ENCODE peak calls at places on chromosomes 6 and 20, in five cellular contexts. Z, P, U, M and B are unnamed samples.

GRCh38 chr20:49483018-49483705 is 694 bp upstream of the KCNB1 start:
- DNase-seq in Z (peak), P (no peak), U (no peak), M (no peak), B (no peak)

GRCh38 chr20:58693226-58694006 is 816 bp downstream of the NPEPL1 start:
- DNase-seq in Z (no peak), P (no peak), U (no peak), M (peak), B (no peak)

GRCh38 chr6:144893737-144894151 is 608.6 kb downstream of the UTRN start:
- DNase-seq in Z (no peak), P (no peak), U (no peak), M (no peak), B (no peak)

GRCh38 chr20:54058420-54059139 is 11.8 kb downstream of the BCAS1 start:
- DNase-seq in Z (no peak), P (no peak), U (no peak), M (no peak), B (no peak)

GRCh38 chr20:52047811-52048302 is 143.7 kb downstream of the ZFP64 start:
- DNase-seq in Z (no peak), P (no peak), U (no peak), M (no peak), B (peak)

GRCh38 chr20:50226093-50226974 is 35.7 kb downstream of the CEBPB start:
- DNase-seq in Z (peak), P (peak), U (peak), M (no peak), B (peak)

GRCh38 chr6:18444176-18444575 is 57.0 kb downstream of the RNF144B start:
- DNase-seq in Z (no peak), P (peak), U (no peak), M (no peak), B (no peak)

GRCh38 chr20:57779401-57780003 is 69.7 kb upstream of the PMEPA1 start:
- DNase-seq in Z (no peak), P (no peak), U (no peak), M (no peak), B (no peak)

GRCh38 chr6:121881974-121882667 is 446.7 kb downstream of the GJA1 start:
- DNase-seq in Z (no peak), P (peak), U (no peak), M (no peak), B (peak)

GRCh38 chr20:14337400-14338171 is at the start of gene FLRT3:
- DNase-seq in Z (peak), P (peak), U (peak), M (peak), B (peak)

GRCh38 chr20:56343861-56344381 is 14.9 kb upstream of the FAM210B start:
- DNase-seq in Z (no peak), P (peak), U (peak), M (no peak), B (peak)

GRCh38 chr6:73731285-73731684 is 35.3 kb downstream of the CD109 start:
- DNase-seq in Z (no peak), P (no peak), U (no peak), M (no peak), B (no peak)

GRCh38 chr6:121816361-121816760 is 380.9 kb downstream of the GJA1 start:
- DNase-seq in Z (no peak), P (no peak), U (no peak), M (no peak), B (peak)

GRCh38 chr6:127291495-127291894 is 24.8 kb downstream of the RNF146 start:
- DNase-seq in Z (no peak), P (peak), U (no peak), M (no peak), B (no peak)

GRCh38 chr6:119241124-119241491 is 108.5 kb downstream of the MAN1A1 start:
- DNase-seq in Z (peak), P (peak), U (no peak), M (no peak), B (peak)

GRCh38 chr6:145815351-145815772 is 767 bp upstream of the FBXO30 start:
- DNase-seq in Z (peak), P (no peak), U (no peak), M (peak), B (peak)

GRCh38 chr20:33685328-33686007 is 717 bp downstream of the E2F1 start:
- DNase-seq in Z (peak), P (no peak), U (no peak), M (no peak), B (no peak)

GRCh38 chr6:137025786-137026730 is 18.7 kb downstream of the IL20RA start:
- DNase-seq in Z (no peak), P (no peak), U (no peak), M (no peak), B (no peak)

GRCh38 chr6:130324657-130325056 is 41.2 kb upstream of the TMEM200A start:
- DNase-seq in Z (no peak), P (peak), U (no peak), M (no peak), B (peak)

GRCh38 chr20:61765871-61766654 is 299.6 kb downstream of the TAF4 start:
- DNase-seq in Z (no peak), P (no peak), U (no peak), M (no peak), B (no peak)

GRCh38 chr6:50843842-50844241 is 25.2 kb downstream of the TFAP2B start:
- DNase-seq in Z (no peak), P (no peak), U (peak), M (no peak), B (no peak)

GRCh38 chr20:64109390-64109747 is 2.0 kb upstream of the NPBWR2 start:
- DNase-seq in Z (peak), P (no peak), U (no peak), M (peak), B (no peak)

GRCh38 chr6:42404494-42404893 is 47.2 kb downstream of the TRERF1 start:
- DNase-seq in Z (no peak), P (peak), U (no peak), M (no peak), B (peak)

GRCh38 chr6:106519460-106520394 is 109.6 kb downstream of the RTN4IP1 start:
- DNase-seq in Z (peak), P (peak), U (peak), M (no peak), B (peak)

GRCh38 chr6:6941201-6941600 is 166.6 kb upstream of the RREB1 start:
- DNase-seq in Z (no peak), P (no peak), U (no peak), M (no peak), B (no peak)

GRCh38 chr6:33688006-33688405 is 23.5 kb downstream of the UQCC2 start:
- DNase-seq in Z (no peak), P (no peak), U (no peak), M (no peak), B (no peak)

GRCh38 chr6:168626046-168626445 is 185.1 kb downstream of the SMOC2 start:
- DNase-seq in Z (no peak), P (no peak), U (no peak), M (no peak), B (no peak)

GRCh38 chr20:50470249-50470858 is 39.8 kb upstream of the PTPN1 start:
- DNase-seq in Z (no peak), P (no peak), U (no peak), M (no peak), B (peak)

GRCh38 chr20:44247131-44247571 is at the start of gene GDAP1L1:
- DNase-seq in Z (no peak), P (no peak), U (no peak), M (no peak), B (no peak)

GRCh38 chr6:147615659-147616456 is 107.4 kb downstream of the SAMD5 start:
- DNase-seq in Z (no peak), P (no peak), U (no peak), M (no peak), B (no peak)

GRCh38 chr6:94323853-94324252 is 904.5 kb upstream of the EPHA7 start:
- DNase-seq in Z (no peak), P (no peak), U (no peak), M (no peak), B (no peak)

GRCh38 chr6:167129159-167129558 is 6.3 kb downstream of the CCR6 start:
- DNase-seq in Z (no peak), P (no peak), U (no peak), M (no peak), B (no peak)

GRCh38 chr6:33716379-33716778 is 4.9 kb upstream of the UQCC2 start:
- DNase-seq in Z (no peak), P (no peak), U (peak), M (no peak), B (no peak)

GRCh38 chr20:25356294-25356933 is 34.2 kb downstream of the ABHD12 start:
- DNase-seq in Z (no peak), P (no peak), U (no peak), M (no peak), B (no peak)

GRCh38 chr6:95543798-95544197 is 33.5 kb upstream of the MANEA start:
- DNase-seq in Z (no peak), P (no peak), U (no peak), M (no peak), B (no peak)
- TF ChIP-seq CTCF in Z (no peak), P (no peak), U (no peak), M (peak), B (no peak)

DNA sequence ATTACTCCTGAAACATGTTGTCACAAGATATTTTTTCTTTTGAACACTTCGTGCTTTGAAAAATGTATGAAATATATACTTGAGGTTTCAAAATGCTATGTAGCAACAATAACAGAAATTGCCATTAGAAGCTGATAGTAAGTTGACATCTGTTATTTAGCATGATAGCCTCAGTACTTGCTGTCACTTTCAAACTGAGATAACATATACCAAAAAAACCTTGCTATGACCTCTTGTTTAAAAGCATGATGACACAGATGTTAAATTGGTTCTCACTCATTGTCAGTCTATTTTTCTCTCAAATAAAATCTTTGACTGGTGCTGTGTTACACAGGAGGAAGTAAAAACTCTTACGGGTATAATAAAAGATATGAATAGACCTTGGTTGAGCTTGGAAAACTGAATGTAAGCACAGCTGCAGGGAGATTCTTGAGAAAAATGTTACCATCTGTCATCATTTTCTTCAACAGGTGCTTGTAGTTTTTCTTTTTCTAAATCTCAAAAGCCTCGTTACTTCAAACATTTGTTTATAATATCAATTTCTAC is 18.6 kb downstream of the MOXD1 start:
- DNase-seq in Z (no peak), P (no peak), U (no peak), M (no peak), B (no peak)
- H3K4me3 ChIP-seq in Z (no peak), P (no peak), U (no peak), M (no peak), B (no peak)

DNA sequence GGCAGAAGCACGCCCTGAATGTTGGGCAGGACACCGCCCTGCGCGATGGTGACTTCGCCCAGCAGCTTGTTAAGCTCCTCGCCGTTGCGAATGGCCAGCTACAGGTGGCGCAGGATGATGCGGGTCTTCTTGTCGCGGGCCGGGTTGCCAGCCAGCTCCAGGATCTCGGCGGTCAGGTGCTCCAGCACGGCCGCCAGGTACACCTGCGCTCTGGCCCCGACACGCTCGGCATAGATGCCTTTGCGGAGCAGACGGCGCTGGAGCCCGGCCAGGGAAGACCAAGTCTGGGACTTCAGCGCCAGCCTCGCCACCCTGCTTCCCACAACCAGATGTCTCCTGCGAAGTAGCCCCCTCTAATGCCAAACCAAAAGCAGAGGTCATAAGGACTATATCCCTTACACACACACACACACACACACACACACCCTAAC is 8.0 kb upstream of the SLC17A3 start:
- DNase-seq in Z (no peak), P (no peak), U (peak), M (peak), B (no peak)
- TF ChIP-seq CTCF in Z (no peak), P (no peak), U (no peak), M (no peak), B (no peak)

GRCh38 chr6:27830212-27830664 is 82.0 kb downstream of the OR2B2 start:
- DNase-seq in Z (no peak), P (no peak), U (no peak), M (no peak), B (no peak)
- H3K4me3 ChIP-seq in Z (no peak), P (peak), U (peak), M (peak), B (peak)

DNA sequence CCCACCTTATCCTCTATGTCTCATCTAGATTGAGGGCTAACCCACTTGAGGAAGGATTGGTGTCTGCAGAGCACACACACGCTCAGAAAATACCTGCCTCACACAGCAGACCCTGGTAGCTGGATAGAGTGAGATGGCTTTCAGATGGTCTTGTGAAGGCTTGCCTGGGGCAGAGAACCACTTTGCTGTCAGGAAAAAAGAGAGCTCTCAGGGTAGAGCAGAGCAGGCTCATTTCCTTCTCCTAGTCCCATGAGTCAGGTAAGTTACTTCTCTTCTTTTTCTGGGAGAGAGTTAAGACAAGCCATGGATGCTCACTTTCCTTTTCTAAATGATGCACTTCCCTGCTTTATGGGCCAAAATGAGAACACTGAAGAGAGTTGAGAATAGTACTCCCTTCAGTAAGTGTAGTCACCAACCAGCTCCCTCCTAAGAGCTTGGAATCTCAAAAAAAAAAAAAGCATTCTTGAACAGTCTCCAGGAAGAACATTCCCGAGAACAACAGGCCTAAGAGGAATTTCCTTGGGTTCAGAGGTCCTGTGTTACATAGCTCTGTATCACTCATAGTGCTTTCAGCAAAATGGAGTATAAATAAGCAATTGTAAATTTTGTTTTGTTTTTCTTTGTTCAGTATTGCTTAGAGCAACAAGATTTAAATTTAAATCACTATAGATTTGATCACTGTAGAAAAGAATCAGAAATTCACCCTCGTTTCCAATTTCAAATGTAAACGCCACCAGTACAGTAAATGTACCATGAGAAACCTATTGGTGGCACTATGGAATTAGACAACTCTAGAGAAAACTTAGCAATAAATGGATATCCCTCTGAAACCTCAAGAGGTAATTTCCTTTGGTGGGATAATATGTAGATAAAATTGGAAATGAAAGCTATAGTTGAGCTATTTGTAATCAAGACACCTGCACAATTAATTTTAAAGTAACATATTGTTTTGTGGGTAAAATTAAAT is 530.3 kb downstream of the RFPL4B start:
- DNase-seq in Z (no peak), P (peak), U (no peak), M (no peak), B (peak)
- TF ChIP-seq CTCF in Z (no peak), P (peak), U (no peak), M (no peak), B (peak)

GRCh38 chr6:25410102-25410501 is 130.9 kb downstream of the CARMIL1 start:
- DNase-seq in Z (no peak), P (peak), U (no peak), M (no peak), B (no peak)
- H3K4me3 ChIP-seq in Z (no peak), P (peak), U (no peak), M (no peak), B (no peak)

GRCh38 chr6:36386495-36387439 is 702 bp downstream of the ETV7 start:
- DNase-seq in Z (peak), P (peak), U (peak), M (no peak), B (peak)
- TF ChIP-seq CTCF in Z (no peak), P (peak), U (no peak), M (peak), B (no peak)

GRCh38 chr6:31827286-31828079 is at the start of gene HSPA1B:
- DNase-seq in Z (peak), P (peak), U (peak), M (peak), B (peak)

GRCh38 chr6:31821301-31822037 is 6.1 kb upstream of the HSPA1B start:
- DNase-seq in Z (peak), P (no peak), U (peak), M (peak), B (peak)

GRCh38 chr6:31826793-31827285 is 699 bp upstream of the HSPA1B start:
- DNase-seq in Z (peak), P (peak), U (peak), M (peak), B (no peak)

GRCh38 chr6:31822038-31822821 is 5.3 kb upstream of the HSPA1B start:
- DNase-seq in Z (peak), P (peak), U (peak), M (peak), B (peak)

GRCh38 chr6:31825553-31825952 is 2.0 kb upstream of the HSPA1B start:
- DNase-seq in Z (no peak), P (no peak), U (no peak), M (no peak), B (no peak)
- H3K4me3 ChIP-seq in Z (no peak), P (no peak), U (no peak), M (no peak), B (no peak)

DNA sequence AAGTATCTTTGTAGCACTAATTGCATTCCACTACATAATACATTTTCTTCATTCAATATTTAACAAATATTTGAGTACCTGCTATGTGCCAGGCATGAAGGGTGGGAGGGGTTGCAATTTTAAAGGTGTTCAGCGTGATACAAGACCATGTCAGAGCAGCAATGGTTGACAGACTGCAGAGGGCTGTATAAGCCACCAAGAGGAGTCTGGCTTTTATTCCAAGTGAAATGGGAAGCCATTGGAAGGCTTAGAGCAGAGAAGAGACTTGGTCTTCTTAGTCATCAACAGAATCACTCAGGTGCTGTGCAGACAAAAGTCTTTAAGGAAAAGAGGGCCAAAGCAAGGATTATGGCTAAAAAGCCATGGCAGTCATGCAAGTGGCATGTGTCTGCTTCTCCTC is 360.8 kb upstream of the ARID1B start:
- DNase-seq in Z (no peak), P (no peak), U (no peak), M (no peak), B (no peak)
- TF ChIP-seq CTCF in Z (no peak), P (no peak), U (no peak), M (no peak), B (no peak)